ENCODE peak calls at places on chromosomes 2 and 18, in seven cellular contexts. One of them, this sample, is unnamed.

GRCh38 chr2:96891591-96892333 is 21.9 kb upstream of the SEMA4C start:
- DNase-seq in OCI-LY7: no peak
- DNase-seq in lower lobe of right lung: peak
- DNase-seq in Panc1: no peak
- DNase-seq in left lung: peak
- DNase-seq in A549: no peak
- DNase-seq in colonic mucosa: peak
- DNase-seq in this sample: no peak

GRCh38 chr2:120231564-120231973 is 8.4 kb upstream of the TMEM185B start:
- DNase-seq in OCI-LY7: peak
- DNase-seq in lower lobe of right lung: no peak
- DNase-seq in Panc1: no peak
- DNase-seq in left lung: no peak
- DNase-seq in A549: no peak
- DNase-seq in colonic mucosa: no peak
- DNase-seq in this sample: no peak

GRCh38 chr18:68984342-68984741 is 186.5 kb downstream of the CCDC102B start:
- DNase-seq in OCI-LY7: no peak
- DNase-seq in lower lobe of right lung: no peak
- DNase-seq in Panc1: no peak
- DNase-seq in left lung: no peak
- DNase-seq in A549: no peak
- DNase-seq in colonic mucosa: no peak
- DNase-seq in this sample: no peak

GRCh38 chr2:50346104-50346503 is 685.8 kb downstream of the NRXN1 start:
- DNase-seq in OCI-LY7: no peak
- DNase-seq in lower lobe of right lung: peak
- DNase-seq in Panc1: no peak
- DNase-seq in left lung: no peak
- DNase-seq in A549: no peak
- DNase-seq in colonic mucosa: no peak
- DNase-seq in this sample: no peak

GRCh38 chr2:54570321-54570881 is 114.3 kb downstream of the SPTBN1 start:
- DNase-seq in OCI-LY7: peak
- DNase-seq in lower lobe of right lung: no peak
- DNase-seq in Panc1: no peak
- DNase-seq in left lung: no peak
- DNase-seq in A549: no peak
- DNase-seq in colonic mucosa: no peak
- DNase-seq in this sample: no peak

GRCh38 chr2:191797937-191798873 is 48.7 kb downstream of the CAVIN2 start:
- DNase-seq in OCI-LY7: no peak
- DNase-seq in lower lobe of right lung: no peak
- DNase-seq in Panc1: no peak
- DNase-seq in left lung: no peak
- DNase-seq in A549: no peak
- DNase-seq in colonic mucosa: no peak
- DNase-seq in this sample: no peak

GRCh38 chr2:6231166-6231565 is 539.0 kb downstream of the SOX11 start:
- DNase-seq in OCI-LY7: no peak
- DNase-seq in lower lobe of right lung: no peak
- DNase-seq in Panc1: no peak
- DNase-seq in left lung: no peak
- DNase-seq in A549: no peak
- DNase-seq in colonic mucosa: no peak
- DNase-seq in this sample: no peak

GRCh38 chr2:34734662-34735061 is 1135.6 kb upstream of the FAM98A start:
- DNase-seq in OCI-LY7: no peak
- DNase-seq in lower lobe of right lung: no peak
- DNase-seq in Panc1: no peak
- DNase-seq in left lung: no peak
- DNase-seq in A549: no peak
- DNase-seq in colonic mucosa: no peak
- DNase-seq in this sample: no peak

GRCh38 chr2:62465741-62466500 is 40.1 kb downstream of the TMEM17 start:
- DNase-seq in OCI-LY7: no peak
- DNase-seq in lower lobe of right lung: no peak
- DNase-seq in Panc1: no peak
- DNase-seq in left lung: no peak
- DNase-seq in A549: no peak
- DNase-seq in colonic mucosa: no peak
- DNase-seq in this sample: no peak

GRCh38 chr2:54808642-54809041 is 85.2 kb downstream of the EML6 start:
- DNase-seq in OCI-LY7: no peak
- DNase-seq in lower lobe of right lung: no peak
- DNase-seq in Panc1: no peak
- DNase-seq in left lung: no peak
- DNase-seq in A549: no peak
- DNase-seq in colonic mucosa: no peak
- DNase-seq in this sample: no peak

GRCh38 chr18:76678248-76678647 is 144.1 kb upstream of the ZNF236 start:
- DNase-seq in OCI-LY7: no peak
- DNase-seq in lower lobe of right lung: no peak
- DNase-seq in Panc1: no peak
- DNase-seq in left lung: no peak
- DNase-seq in A549: no peak
- DNase-seq in colonic mucosa: no peak
- DNase-seq in this sample: no peak

GRCh38 chr18:11516988-11517630 is 92.3 kb upstream of the SLC35G4 start:
- DNase-seq in OCI-LY7: no peak
- DNase-seq in lower lobe of right lung: no peak
- DNase-seq in Panc1: no peak
- DNase-seq in left lung: peak
- DNase-seq in A549: no peak
- DNase-seq in colonic mucosa: no peak
- DNase-seq in this sample: no peak

GRCh38 chr18:31302991-31303390 is 15.0 kb upstream of the DSG1 start:
- DNase-seq in OCI-LY7: no peak
- DNase-seq in lower lobe of right lung: no peak
- DNase-seq in Panc1: no peak
- DNase-seq in left lung: no peak
- DNase-seq in A549: no peak
- DNase-seq in colonic mucosa: no peak
- DNase-seq in this sample: peak

GRCh38 chr2:3706892-3707291 is 3.5 kb downstream of the DCDC2C start:
- DNase-seq in OCI-LY7: no peak
- DNase-seq in lower lobe of right lung: no peak
- DNase-seq in Panc1: no peak
- DNase-seq in left lung: no peak
- DNase-seq in A549: no peak
- DNase-seq in colonic mucosa: no peak
- DNase-seq in this sample: no peak

GRCh38 chr2:1613078-1613445 is 131.3 kb downstream of the PXDN start:
- DNase-seq in OCI-LY7: no peak
- DNase-seq in lower lobe of right lung: no peak
- DNase-seq in Panc1: no peak
- DNase-seq in left lung: no peak
- DNase-seq in A549: no peak
- DNase-seq in colonic mucosa: no peak
- DNase-seq in this sample: no peak

GRCh38 chr2:168524005-168524404 is 67.9 kb downstream of the CERS6 start:
- DNase-seq in OCI-LY7: no peak
- DNase-seq in lower lobe of right lung: no peak
- DNase-seq in Panc1: no peak
- DNase-seq in left lung: no peak
- DNase-seq in A549: no peak
- DNase-seq in colonic mucosa: no peak
- DNase-seq in this sample: no peak

GRCh38 chr18:21194871-21195771 is 46.9 kb upstream of the GREB1L start:
- DNase-seq in OCI-LY7: peak
- DNase-seq in lower lobe of right lung: no peak
- DNase-seq in Panc1: no peak
- DNase-seq in left lung: no peak
- DNase-seq in A549: no peak
- DNase-seq in colonic mucosa: no peak
- DNase-seq in this sample: peak

GRCh38 chr2:148602918-148603561 is 41.5 kb upstream of the EPC2 start:
- DNase-seq in OCI-LY7: no peak
- DNase-seq in lower lobe of right lung: no peak
- DNase-seq in Panc1: no peak
- DNase-seq in left lung: no peak
- DNase-seq in A549: no peak
- DNase-seq in colonic mucosa: no peak
- DNase-seq in this sample: no peak

GRCh38 chr2:129301431-129301913 is 678.0 kb upstream of the RAB6C start:
- DNase-seq in OCI-LY7: no peak
- DNase-seq in lower lobe of right lung: no peak
- DNase-seq in Panc1: no peak
- DNase-seq in left lung: no peak
- DNase-seq in A549: no peak
- DNase-seq in colonic mucosa: no peak
- DNase-seq in this sample: no peak

GRCh38 chr2:108810993-108811957 is 24.7 kb downstream of the CCDC138 start:
- DNase-seq in OCI-LY7: no peak
- DNase-seq in lower lobe of right lung: no peak
- DNase-seq in Panc1: no peak
- DNase-seq in left lung: no peak
- DNase-seq in A549: no peak
- DNase-seq in colonic mucosa: no peak
- DNase-seq in this sample: no peak
- H3K27ac ChIP-seq in OCI-LY7: no peak
- H3K27ac ChIP-seq in lower lobe of right lung: no peak
- H3K27ac ChIP-seq in Panc1: no peak
- H3K27ac ChIP-seq in left lung: no peak
- H3K27ac ChIP-seq in A549: no peak
- H3K27ac ChIP-seq in colonic mucosa: no peak
- H3K27ac ChIP-seq in this sample: no peak

GRCh38 chr2:157901325-157901724 is 25.2 kb upstream of the ACVR1 start:
- DNase-seq in OCI-LY7: no peak
- DNase-seq in lower lobe of right lung: no peak
- DNase-seq in Panc1: no peak
- DNase-seq in left lung: no peak
- DNase-seq in A549: no peak
- DNase-seq in colonic mucosa: no peak
- DNase-seq in this sample: no peak
- TF ChIP-seq CTCF in OCI-LY7: peak
- TF ChIP-seq CTCF in lower lobe of right lung: peak
- TF ChIP-seq CTCF in Panc1: peak
- TF ChIP-seq CTCF in left lung: no peak
- TF ChIP-seq CTCF in A549: peak
- TF ChIP-seq CTCF in colonic mucosa: peak
- TF ChIP-seq CTCF in this sample: no peak

GRCh38 chr2:216643986-216644662 is 10.9 kb downstream of the IGFBP2 start:
- DNase-seq in OCI-LY7: no peak
- DNase-seq in lower lobe of right lung: no peak
- DNase-seq in Panc1: no peak
- DNase-seq in left lung: no peak
- DNase-seq in A549: no peak
- DNase-seq in colonic mucosa: no peak
- DNase-seq in this sample: no peak

GRCh38 chr2:216645636-216645950 is 12.4 kb downstream of the IGFBP2 start:
- DNase-seq in OCI-LY7: no peak
- DNase-seq in lower lobe of right lung: no peak
- DNase-seq in Panc1: no peak
- DNase-seq in left lung: no peak
- DNase-seq in A549: no peak
- DNase-seq in colonic mucosa: no peak
- DNase-seq in this sample: no peak

GRCh38 chr2:216646116-216646515 is 12.9 kb downstream of the IGFBP2 start:
- DNase-seq in OCI-LY7: no peak
- DNase-seq in lower lobe of right lung: no peak
- DNase-seq in Panc1: no peak
- DNase-seq in left lung: no peak
- DNase-seq in A549: no peak
- DNase-seq in colonic mucosa: no peak
- DNase-seq in this sample: no peak

GRCh38 chr2:216648105-216648504 is 14.9 kb downstream of the IGFBP2 start:
- DNase-seq in OCI-LY7: no peak
- DNase-seq in lower lobe of right lung: no peak
- DNase-seq in Panc1: no peak
- DNase-seq in left lung: no peak
- DNase-seq in A549: no peak
- DNase-seq in colonic mucosa: no peak
- DNase-seq in this sample: no peak

DNA sequence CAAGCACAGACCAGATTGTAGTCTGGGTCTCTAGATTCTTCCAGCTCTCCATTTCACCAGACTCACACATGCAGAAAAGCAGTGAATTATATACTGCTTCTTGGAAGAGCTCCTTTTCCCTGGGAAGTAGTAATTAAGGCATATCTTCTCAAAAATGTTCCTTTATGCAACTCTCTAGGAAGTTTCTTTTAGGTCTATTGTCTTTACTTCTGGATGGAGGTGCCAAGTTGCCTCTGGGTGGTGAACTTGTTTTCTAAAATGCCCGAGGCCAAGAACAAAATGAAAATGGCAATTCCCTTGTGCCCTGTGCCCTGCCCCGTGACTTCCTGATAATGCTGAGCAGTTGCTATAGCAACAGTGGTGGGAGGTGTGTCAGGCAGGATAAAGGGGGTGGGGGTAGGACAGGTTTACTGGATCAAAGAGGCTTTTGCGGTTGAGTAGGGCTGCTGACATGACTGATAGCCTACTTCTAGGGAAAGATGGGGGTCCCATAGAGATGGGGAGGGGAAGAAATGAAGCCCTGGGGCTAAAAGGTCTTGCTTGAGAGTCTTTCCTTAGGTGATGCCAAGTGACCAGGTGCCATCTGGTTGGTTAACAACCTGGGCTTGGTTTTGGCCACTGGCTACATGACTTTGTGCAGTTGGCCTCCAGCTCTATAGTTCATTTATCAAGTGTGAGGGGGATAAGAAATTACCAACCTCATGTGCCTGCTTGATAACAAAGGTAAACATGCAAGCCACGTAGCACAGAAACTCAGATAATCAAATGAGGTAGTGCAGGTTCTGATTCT is 11.8 kb downstream of the IGFBP2 start:
- DNase-seq in OCI-LY7: peak
- DNase-seq in lower lobe of right lung: no peak
- DNase-seq in Panc1: no peak
- DNase-seq in left lung: no peak
- DNase-seq in A549: no peak
- DNase-seq in colonic mucosa: no peak
- DNase-seq in this sample: no peak
- H3K27ac ChIP-seq in OCI-LY7: no peak
- H3K27ac ChIP-seq in lower lobe of right lung: peak
- H3K27ac ChIP-seq in Panc1: no peak
- H3K27ac ChIP-seq in left lung: no peak
- H3K27ac ChIP-seq in A549: no peak
- H3K27ac ChIP-seq in colonic mucosa: no peak
- H3K27ac ChIP-seq in this sample: no peak

GRCh38 chr18:24270358-24270936 is 127.2 kb downstream of the OSBPL1A start:
- DNase-seq in OCI-LY7: no peak
- DNase-seq in lower lobe of right lung: no peak
- DNase-seq in Panc1: no peak
- DNase-seq in left lung: no peak
- DNase-seq in A549: no peak
- DNase-seq in colonic mucosa: no peak
- DNase-seq in this sample: no peak

GRCh38 chr18:24273596-24273995 is 124.0 kb downstream of the OSBPL1A start:
- DNase-seq in OCI-LY7: no peak
- DNase-seq in lower lobe of right lung: no peak
- DNase-seq in Panc1: no peak
- DNase-seq in left lung: no peak
- DNase-seq in A549: no peak
- DNase-seq in colonic mucosa: peak
- DNase-seq in this sample: no peak

GRCh38 chr18:24270937-24271380 is 126.7 kb downstream of the OSBPL1A start:
- DNase-seq in OCI-LY7: no peak
- DNase-seq in lower lobe of right lung: no peak
- DNase-seq in Panc1: no peak
- DNase-seq in left lung: no peak
- DNase-seq in A549: no peak
- DNase-seq in colonic mucosa: no peak
- DNase-seq in this sample: peak

GRCh38 chr18:24268784-24269550 is 128.7 kb downstream of the OSBPL1A start:
- DNase-seq in OCI-LY7: no peak
- DNase-seq in lower lobe of right lung: no peak
- DNase-seq in Panc1: no peak
- DNase-seq in left lung: no peak
- DNase-seq in A549: no peak
- DNase-seq in colonic mucosa: no peak
- DNase-seq in this sample: no peak

GRCh38 chr18:24271381-24272331 is 126.0 kb downstream of the OSBPL1A start:
- DNase-seq in OCI-LY7: no peak
- DNase-seq in lower lobe of right lung: peak
- DNase-seq in Panc1: no peak
- DNase-seq in left lung: peak
- DNase-seq in A549: peak
- DNase-seq in colonic mucosa: peak
- DNase-seq in this sample: peak
- TF ChIP-seq CTCF in OCI-LY7: no peak
- TF ChIP-seq CTCF in lower lobe of right lung: no peak
- TF ChIP-seq CTCF in Panc1: peak
- TF ChIP-seq CTCF in left lung: no peak
- TF ChIP-seq CTCF in A549: peak
- TF ChIP-seq CTCF in colonic mucosa: no peak
- TF ChIP-seq CTCF in this sample: no peak

This sample was measured in RWPE1.